ENCODE peak calls at places on chromosomes 3 and 15, in six cellular contexts. M is stimulated activated CD8-positive, alpha-beta memory T cell treated with anti-CD3 and anti-CD28 coated beads, Interleukin-15, amount 100 ng/mL, for 48 hours; I is stimulated activated CD4-positive, alpha-beta T cell treated with anti-CD3 and anti-CD28 coated beads, Interleukin-4, amount 100 ng/mL, for 1 hour; F is activated CD4-positive, alpha-beta T cell treated with anti-CD3 and anti-CD28 coated beads for 4 hours; W is NCI-H460; D is HS-27A. E is an unnamed sample.

GRCh38 chr3:51350751-51351150 is 34.3 kb upstream of the MANF start:
- DNase-seq in M (no peak), I (no peak), F (no peak), W (no peak), D (no peak), E (no peak)

GRCh38 chr3:53750253-53751210 is 95.7 kb downstream of the CHDH start:
- DNase-seq in M (no peak), I (no peak), F (no peak), W (no peak), D (no peak), E (no peak)

GRCh38 chr3:157175678-157176077 is 15.7 kb upstream of the CCNL1 start:
- DNase-seq in M (no peak), I (peak; percentile 22), F (peak; percentile 15), W (no peak), D (no peak), E (no peak)

GRCh38 chr3:31544634-31545033 is 11.9 kb downstream of the STT3B start:
- DNase-seq in M (no peak), I (no peak), F (no peak), W (no peak), D (no peak), E (no peak)

GRCh38 chr3:191775451-191776233 is 314.7 kb downstream of the PYDC2 start:
- DNase-seq in M (no peak), I (no peak), F (no peak), W (no peak), D (peak; percentile 77), E (no peak)

GRCh38 chr3:157115069-157116006 is 44.6 kb downstream of the CCNL1 start:
- DNase-seq in M (no peak), I (no peak), F (no peak), W (no peak), D (no peak), E (no peak)

GRCh38 chr3:15102833-15103232 is 3.9 kb upstream of the RBSN start:
- DNase-seq in M (no peak), I (no peak), F (no peak), W (peak; percentile 68), D (no peak), E (no peak)

GRCh38 chr3:112627419-112627818 is 13.5 kb downstream of the CCDC80 start:
- DNase-seq in M (no peak), I (no peak), F (no peak), W (no peak), D (no peak), E (no peak)

GRCh38 chr3:11228041-11228440 is 44.2 kb upstream of the ATG7 start:
- DNase-seq in M (no peak), I (no peak), F (no peak), W (no peak), D (no peak), E (no peak)

GRCh38 chr15:78938608-78939488 is 6.0 kb downstream of the CTSH start:
- DNase-seq in M (no peak), I (no peak), F (no peak), W (no peak), D (no peak), E (no peak)

GRCh38 chr15:48066456-48066855 is 54.3 kb upstream of the SLC24A5 start:
- DNase-seq in M (no peak), I (no peak), F (no peak), W (no peak), D (no peak), E (no peak)

GRCh38 chr15:35038655-35039534 is 46.2 kb downstream of the NANOGP8 start:
- DNase-seq in M (no peak), I (no peak), F (no peak), W (no peak), D (no peak), E (no peak)

GRCh38 chr3:11690863-11691833 is 47.4 kb upstream of the VGLL4 start:
- DNase-seq in M (no peak), I (no peak), F (no peak), W (no peak), D (no peak), E (no peak)

GRCh38 chr3:186888569-186888968 is 41.8 kb upstream of the ST6GAL1 start:
- DNase-seq in M (no peak), I (no peak), F (no peak), W (no peak), D (no peak), E (no peak)

GRCh38 chr3:81045976-81046375 is 715.5 kb downstream of the GBE1 start:
- DNase-seq in M (no peak), I (no peak), F (no peak), W (no peak), D (peak; percentile 11), E (no peak)

GRCh38 chr3:138440137-138440536 is 5.7 kb downstream of the ESYT3 start:
- DNase-seq in M (no peak), I (no peak), F (no peak), W (no peak), D (no peak), E (no peak)

GRCh38 chr3:141129049-141130038 is 78.2 kb downstream of the SPSB4 start:
- DNase-seq in M (no peak), I (no peak), F (no peak), W (no peak), D (no peak), E (no peak)

GRCh38 chr15:46365612-46366011 is 730.8 kb downstream of the SQOR start:
- DNase-seq in M (no peak), I (no peak), F (no peak), W (no peak), D (no peak), E (no peak)

E was measured in pulmonary artery endothelial cell.